ENCODE peak calls at places on chromosomes 3 and 15, in four cellular contexts. One of them, this sample, is unnamed.
A peak's percentile ranks its signal among the peaks of the same experiment; 100 is the strongest.

GRCh38 chr3:37992271-37993066 is 1.9 kb downstream of the VILL start:
- DNase-seq in K562: peak; percentile 64
- DNase-seq in GM12878: no peak
- DNase-seq in HepG2: peak; percentile 48
- DNase-seq in this sample: no peak

GRCh38 chr3:142929109-142929508 is 34.4 kb downstream of the PAQR9 start:
- DNase-seq in K562: peak; percentile 87
- DNase-seq in GM12878: no peak
- DNase-seq in HepG2: peak; percentile 55
- DNase-seq in this sample: peak; percentile 83

GRCh38 chr15:96619171-96619570 is 288.7 kb downstream of the NR2F2 start:
- DNase-seq in GM12878: no peak
- DNase-seq in HepG2: no peak
- DNase-seq in K562: no peak
- DNase-seq in this sample: peak; percentile 56

GRCh38 chr3:197308591-197308990 is 10.2 kb upstream of the DLG1 start:
- DNase-seq in HepG2: no peak
- DNase-seq in GM12878: no peak
- DNase-seq in K562: no peak
- DNase-seq in this sample: no peak

GRCh38 chr3:155130001-155130400 is 49.9 kb downstream of the MME start:
- DNase-seq in GM12878: no peak
- DNase-seq in HepG2: no peak
- DNase-seq in K562: no peak
- DNase-seq in this sample: no peak

GRCh38 chr15:81196576-81197254 is at the start of gene IL16:
- DNase-seq in K562: no peak
- DNase-seq in HepG2: no peak
- DNase-seq in GM12878: no peak
- DNase-seq in this sample: no peak

GRCh38 chr15:40301467-40302179 is 6.1 kb downstream of the PLCB2 start:
- DNase-seq in HepG2: no peak
- DNase-seq in K562: peak; percentile 66
- DNase-seq in GM12878: no peak
- DNase-seq in this sample: no peak

GRCh38 chr3:35071768-35072167 is 567.6 kb upstream of the ARPP21 start:
- DNase-seq in HepG2: no peak
- DNase-seq in GM12878: no peak
- DNase-seq in K562: no peak
- DNase-seq in this sample: no peak

GRCh38 chr15:82081904-82082810 is 36.3 kb upstream of the MEX3B start:
- DNase-seq in K562: peak; percentile 57
- DNase-seq in HepG2: no peak
- DNase-seq in GM12878: no peak
- DNase-seq in this sample: peak; percentile 44

GRCh38 chr3:25812644-25813043 is 22.8 kb downstream of the OXSM start:
- DNase-seq in HepG2: no peak
- DNase-seq in GM12878: no peak
- DNase-seq in K562: no peak
- DNase-seq in this sample: no peak

GRCh38 chr3:79415351-79415750 is 352.4 kb downstream of the ROBO1 start:
- DNase-seq in HepG2: no peak
- DNase-seq in GM12878: no peak
- DNase-seq in K562: no peak
- DNase-seq in this sample: no peak

GRCh38 chr3:99648496-99648895 is 10.1 kb downstream of the COL8A1 start:
- DNase-seq in K562: no peak
- DNase-seq in HepG2: no peak
- DNase-seq in GM12878: no peak
- DNase-seq in this sample: no peak

GRCh38 chr15:53910852-53911251 is 67.4 kb upstream of the UNC13C start:
- DNase-seq in GM12878: no peak
- DNase-seq in K562: no peak
- DNase-seq in HepG2: no peak
- DNase-seq in this sample: no peak

GRCh38 chr3:165464736-165465135 is 268.6 kb upstream of the SLITRK3 start:
- DNase-seq in HepG2: no peak
- DNase-seq in K562: no peak
- DNase-seq in GM12878: no peak
- DNase-seq in this sample: no peak

GRCh38 chr15:28208583-28208982 is 109.5 kb upstream of the OCA2 start:
- DNase-seq in HepG2: no peak
- DNase-seq in K562: no peak
- DNase-seq in GM12878: no peak
- DNase-seq in this sample: no peak
- TF ChIP-seq SP1 in HepG2: no peak
- TF ChIP-seq SP1 in K562: no peak
- TF ChIP-seq SP1 in GM12878: no peak
- TF ChIP-seq SP1 in this sample: no peak

GRCh38 chr15:100891316-100892012 is 11.8 kb downstream of the ALDH1A3 start:
- DNase-seq in GM12878: no peak
- DNase-seq in K562: no peak
- DNase-seq in HepG2: no peak
- DNase-seq in this sample: no peak
- TF ChIP-seq BHLHE40 in GM12878: no peak
- TF ChIP-seq BHLHE40 in K562: no peak
- TF ChIP-seq BHLHE40 in HepG2: no peak
- TF ChIP-seq BHLHE40 in this sample: no peak

GRCh38 chr15:78358114-78358513 is 18.0 kb downstream of the CRABP1 start:
- DNase-seq in GM12878: no peak
- DNase-seq in K562: no peak
- DNase-seq in HepG2: peak; percentile 48
- DNase-seq in this sample: no peak

GRCh38 chr15:78350058-78350457 is 9.9 kb downstream of the CRABP1 start:
- DNase-seq in K562: no peak
- DNase-seq in HepG2: no peak
- DNase-seq in GM12878: no peak
- DNase-seq in this sample: no peak

GRCh38 chr15:78355185-78355584 is 15.0 kb downstream of the CRABP1 start:
- DNase-seq in K562: no peak
- DNase-seq in HepG2: no peak
- DNase-seq in GM12878: no peak
- DNase-seq in this sample: no peak

GRCh38 chr15:78351539-78351938 is 11.4 kb downstream of the CRABP1 start:
- DNase-seq in HepG2: no peak
- DNase-seq in K562: no peak
- DNase-seq in GM12878: no peak
- DNase-seq in this sample: no peak

GRCh38 chr15:78353093-78353492 is 12.9 kb downstream of the CRABP1 start:
- DNase-seq in K562: peak; percentile 66
- DNase-seq in GM12878: peak; percentile 2
- DNase-seq in HepG2: peak; percentile 22
- DNase-seq in this sample: peak; percentile 59
- TF ChIP-seq FOXK2 in K562: peak; percentile 23
- TF ChIP-seq FOXK2 in GM12878: no peak
- TF ChIP-seq FOXK2 in HepG2: no peak
- TF ChIP-seq FOXK2 in this sample: no peak

GRCh38 chr15:61521961-61522360 is 292.9 kb upstream of the RORA start:
- DNase-seq in HepG2: no peak
- DNase-seq in K562: no peak
- DNase-seq in GM12878: no peak
- DNase-seq in this sample: no peak

GRCh38 chr15:61518191-61518950 is 289.3 kb upstream of the RORA start:
- DNase-seq in HepG2: no peak
- DNase-seq in GM12878: no peak
- DNase-seq in K562: no peak
- DNase-seq in this sample: no peak

GRCh38 chr15:61517776-61518175 is 288.7 kb upstream of the RORA start:
- DNase-seq in GM12878: no peak
- DNase-seq in HepG2: no peak
- DNase-seq in K562: no peak
- DNase-seq in this sample: no peak

GRCh38 chr15:61519296-61519695 is 290.2 kb upstream of the RORA start:
- DNase-seq in K562: no peak
- DNase-seq in GM12878: no peak
- DNase-seq in HepG2: no peak
- DNase-seq in this sample: no peak

GRCh38 chr15:61517335-61517734 is 288.2 kb upstream of the RORA start:
- DNase-seq in HepG2: no peak
- DNase-seq in K562: no peak
- DNase-seq in GM12878: no peak
- DNase-seq in this sample: no peak
- TF ChIP-seq SP1 in HepG2: no peak
- TF ChIP-seq SP1 in K562: no peak
- TF ChIP-seq SP1 in GM12878: no peak
- TF ChIP-seq SP1 in this sample: no peak

GRCh38 chr3:127673191-127674098 is 693 bp downstream of the ABTB1 start:
- DNase-seq in K562: peak; percentile 38
- DNase-seq in HepG2: no peak
- DNase-seq in GM12878: no peak
- DNase-seq in this sample: peak; percentile 52
- TF ChIP-seq BHLHE40 in K562: no peak
- TF ChIP-seq BHLHE40 in HepG2: no peak
- TF ChIP-seq BHLHE40 in GM12878: no peak
- TF ChIP-seq BHLHE40 in this sample: no peak

GRCh38 chr3:183464480-183464879 is 36.1 kb upstream of the MCF2L2 start:
- DNase-seq in GM12878: no peak
- DNase-seq in K562: no peak
- DNase-seq in HepG2: peak; percentile 78
- DNase-seq in this sample: no peak

GRCh38 chr3:183472155-183472554 is 43.7 kb upstream of the MCF2L2 start:
- DNase-seq in GM12878: no peak
- DNase-seq in HepG2: no peak
- DNase-seq in K562: no peak
- DNase-seq in this sample: no peak

GRCh38 chr3:183468424-183468823 is 40.0 kb upstream of the MCF2L2 start:
- DNase-seq in HepG2: no peak
- DNase-seq in K562: no peak
- DNase-seq in GM12878: no peak
- DNase-seq in this sample: no peak

DNA sequence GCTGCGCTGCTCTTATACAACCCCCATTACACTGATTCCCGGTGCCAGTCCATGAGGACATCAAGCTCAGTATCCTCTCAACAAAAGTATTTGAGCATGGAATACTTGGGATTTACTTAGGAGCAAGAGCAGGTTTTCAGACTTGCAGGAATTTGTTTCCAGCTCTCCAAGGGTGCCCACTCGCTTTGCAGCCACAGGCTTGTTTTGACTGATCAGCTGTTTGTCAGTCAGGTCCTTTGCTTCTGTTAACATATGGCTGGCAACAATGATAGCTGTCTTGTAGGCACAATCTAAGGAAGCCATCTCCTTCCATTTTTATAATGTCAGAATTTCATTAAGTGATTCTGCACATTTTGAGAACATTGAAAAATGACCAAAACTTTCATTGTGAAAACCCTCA is 38.2 kb upstream of the MCF2L2 start:
- DNase-seq in GM12878: no peak
- DNase-seq in K562: no peak
- DNase-seq in HepG2: no peak
- DNase-seq in this sample: no peak
- TF ChIP-seq FOXK2 in GM12878: no peak
- TF ChIP-seq FOXK2 in K562: no peak
- TF ChIP-seq FOXK2 in HepG2: no peak
- TF ChIP-seq FOXK2 in this sample: no peak

DNA sequence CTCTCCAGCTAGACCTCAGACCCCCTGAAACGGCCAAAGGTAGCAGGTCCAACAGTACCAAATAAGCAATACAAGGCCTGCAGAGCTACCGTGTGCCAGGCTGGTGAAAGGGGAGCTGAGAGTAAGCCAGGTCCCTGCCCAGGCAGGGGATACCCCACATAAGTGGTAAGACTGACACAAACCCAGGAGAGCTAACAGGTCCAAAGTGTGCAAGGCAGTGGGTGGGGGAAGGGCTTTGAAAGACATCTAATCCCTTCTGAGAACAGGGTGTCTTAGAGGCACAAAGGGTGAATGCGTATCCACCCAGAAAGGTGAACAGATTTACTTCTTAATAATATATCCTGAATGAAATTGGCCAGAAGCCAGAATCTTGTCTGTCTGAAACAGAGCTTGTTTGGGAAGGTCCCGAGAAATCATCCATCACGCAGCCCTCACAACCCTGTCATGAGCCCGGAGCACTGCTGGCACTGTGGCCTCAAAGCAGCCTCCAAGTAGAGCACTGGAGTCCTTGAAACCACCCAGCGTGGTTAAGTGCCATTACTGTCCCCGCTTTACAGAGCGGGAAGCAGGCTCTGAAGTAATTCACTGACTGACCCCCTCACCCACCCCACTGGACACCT is 1.5 kb downstream of the TKT start:
- DNase-seq in HepG2: no peak
- DNase-seq in GM12878: no peak
- DNase-seq in K562: peak; percentile 34
- DNase-seq in this sample: no peak
- TF ChIP-seq SP1 in HepG2: no peak
- TF ChIP-seq SP1 in GM12878: no peak
- TF ChIP-seq SP1 in K562: no peak
- TF ChIP-seq SP1 in this sample: no peak

GRCh38 chr3:29759021-29759359 is 478.1 kb downstream of the RBMS3 start:
- DNase-seq in K562: no peak
- DNase-seq in GM12878: no peak
- DNase-seq in HepG2: no peak
- DNase-seq in this sample: no peak

GRCh38 chr3:29763115-29763514 is 482.2 kb downstream of the RBMS3 start:
- DNase-seq in HepG2: no peak
- DNase-seq in GM12878: no peak
- DNase-seq in K562: no peak
- DNase-seq in this sample: no peak

GRCh38 chr3:29759443-29760033 is 478.7 kb downstream of the RBMS3 start:
- DNase-seq in HepG2: no peak
- DNase-seq in GM12878: no peak
- DNase-seq in K562: no peak
- DNase-seq in this sample: no peak

GRCh38 chr3:29764059-29764458 is 483.2 kb downstream of the RBMS3 start:
- DNase-seq in K562: no peak
- DNase-seq in HepG2: no peak
- DNase-seq in GM12878: no peak
- DNase-seq in this sample: no peak

GRCh38 chr3:29764603-29765254 is 483.9 kb downstream of the RBMS3 start:
- DNase-seq in K562: no peak
- DNase-seq in GM12878: no peak
- DNase-seq in HepG2: no peak
- DNase-seq in this sample: no peak
- TF ChIP-seq BHLHE40 in K562: no peak
- TF ChIP-seq BHLHE40 in GM12878: no peak
- TF ChIP-seq BHLHE40 in HepG2: no peak
- TF ChIP-seq BHLHE40 in this sample: no peak

DNA sequence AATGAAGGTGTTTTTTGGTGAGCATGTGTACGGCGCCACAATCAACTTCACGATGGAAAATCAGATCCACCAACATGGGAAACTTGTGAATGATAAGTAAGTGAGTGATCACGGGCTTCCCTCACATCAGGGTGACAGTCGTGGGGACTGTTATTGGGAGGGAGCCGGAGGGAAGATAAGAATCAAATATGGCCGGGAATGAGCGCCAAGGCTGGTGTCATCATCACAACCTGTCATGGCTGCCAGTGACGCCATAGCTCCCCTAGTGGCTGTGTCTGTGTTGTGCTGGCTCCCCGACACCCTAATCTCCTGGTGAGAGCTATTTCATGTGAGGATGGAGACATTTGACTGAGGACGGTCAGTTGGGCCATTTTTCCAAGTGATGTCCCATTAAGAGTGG is 168.5 kb downstream of the SV2B start:
- DNase-seq in HepG2: no peak
- DNase-seq in K562: peak; percentile 72
- DNase-seq in GM12878: no peak
- DNase-seq in this sample: peak; percentile 43
- TF ChIP-seq FOXK2 in HepG2: no peak
- TF ChIP-seq FOXK2 in K562: no peak
- TF ChIP-seq FOXK2 in GM12878: no peak
- TF ChIP-seq FOXK2 in this sample: no peak